ENCODE peak calls at places on chromosomes 16 and 17, in four cellular contexts. X is activated CD4-positive, alpha-beta T cell treated with anti-CD3 and anti-CD28 coated beads for 36 hours; H is activated T-helper 9 cell treated with anti-CD3 and anti-CD28 coated beads, Interleukin-2, amount 50 U/mL, for 16 hours; L is stimulated activated CD4-positive, alpha-beta T cell treated with anti-CD3 and anti-CD28 coated beads, Interleukin-4, amount 100 ng/mL, for 4 hours. F is an unnamed sample.

GRCh38 chr16:53784312-53784711 is 80.4 kb downstream of the FTO start:
- DNase-seq in L (no peak), X (no peak), H (no peak), F (no peak)

GRCh38 chr16:84652565-84652964 is 4.3 kb downstream of the KLHL36 start:
- DNase-seq in H (no peak), X (peak), L (peak), F (peak)

GRCh38 chr16:49654425-49654824 is 201.5 kb downstream of the ZNF423 start:
- DNase-seq in H (no peak), X (no peak), L (no peak), F (no peak)

GRCh38 chr17:27408891-27409290 is 47.4 kb upstream of the KSR1 start:
- DNase-seq in L (no peak), X (no peak), H (no peak), F (no peak)

GRCh38 chr16:4682616-4683254 is 10.6 kb upstream of the NUDT16L1 start:
- DNase-seq in H (no peak), L (no peak), X (peak), F (no peak)

GRCh38 chr16:50547340-50547865 is 793 bp upstream of the NKD1 start:
- DNase-seq in H (peak), X (peak), L (peak), F (peak)

GRCh38 chr16:14399397-14400284 is 230.4 kb downstream of the PARN start:
- DNase-seq in H (no peak), L (no peak), X (no peak), F (no peak)

GRCh38 chr16:67667817-67668494 is 1.3 kb downstream of the C16orf86 start:
- DNase-seq in H (peak), L (peak), X (peak), F (peak)

GRCh38 chr17:292531-293382 is 59.9 kb downstream of the RPH3AL start:
- DNase-seq in H (no peak), X (no peak), L (no peak), F (peak)

GRCh38 chr16:30371248-30371816 is 1.0 kb upstream of the TBC1D10B start:
- DNase-seq in X (no peak), L (no peak), H (no peak), F (no peak)

GRCh38 chr17:80980397-80981061 is 11.1 kb upstream of the CHMP6 start:
- DNase-seq in L (peak), X (peak), H (peak), F (no peak)

GRCh38 chr16:73125860-73126259 is 77.9 kb upstream of the ZFHX3 start:
- DNase-seq in L (no peak), X (no peak), H (no peak), F (no peak)

GRCh38 chr17:42969006-42969581 is 4.8 kb upstream of the AARSD1 start:
- DNase-seq in L (no peak), H (no peak), X (peak), F (no peak)

GRCh38 chr17:41118721-41119120 is 548 bp upstream of the KRTAP4-11 start:
- DNase-seq in H (no peak), X (no peak), L (no peak), F (no peak)

GRCh38 chr17:10192963-10193362 is 5.4 kb downstream of the GAS7 start:
- DNase-seq in L (no peak), H (no peak), X (no peak), F (no peak)

GRCh38 chr17:31136319-31136718 is 41.5 kb downstream of the NF1 start:
- DNase-seq in L (no peak), H (no peak), X (no peak), F (no peak)

GRCh38 chr17:52106638-52107261 is 51.8 kb downstream of the CA10 start:
- DNase-seq in X (peak), L (no peak), H (no peak), F (peak)

GRCh38 chr17:72931635-72932034 is 160.9 kb downstream of the SLC39A11 start:
- DNase-seq in H (no peak), L (no peak), X (peak), F (no peak)

GRCh38 chr17:39696731-39697130 is 3.1 kb upstream of the ERBB2 start:
- DNase-seq in H (no peak), L (no peak), X (no peak), F (no peak)

GRCh38 chr16:19804538-19805323 is 79.9 kb downstream of the GPRC5B start:
- DNase-seq in X (peak), L (peak), H (no peak), F (peak)

GRCh38 chr17:83183951-83184506 is 104.6 kb downstream of the METRNL start:
- DNase-seq in H (no peak), L (no peak), X (no peak), F (no peak)

GRCh38 chr17:30823425-30823824 is 1.1 kb downstream of the CRLF3 start:
- DNase-seq in X (no peak), L (no peak), H (no peak), F (no peak)

GRCh38 chr16:17529982-17530760 is 59.4 kb upstream of the XYLT1 start:
- DNase-seq in H (no peak), L (peak), X (peak), F (peak)

GRCh38 chr17:83146347-83146746 is 66.9 kb downstream of the METRNL start:
- DNase-seq in X (no peak), L (no peak), H (no peak), F (no peak)

GRCh38 chr16:85512716-85513115 is 100.4 kb upstream of the GSE1 start:
- DNase-seq in H (no peak), L (no peak), X (no peak), F (no peak)

F was measured in Jurkat, Clone E6-1.